ENCODE peak calls at places on chromosomes 6 and 20, in eight cellular contexts. M is activated effector memory CD4-positive, alpha-beta T cell treated with Interleukin-2 at 50 U/mL for 16 hours; S is neural crest cell; O is ELR; A is T47D; J is iris pigment epithelial cell; G is left lung; B is mucosa of gallbladder. U is an unnamed sample.

GRCh38 chr6:123965894-123966293 is 162.2 kb downstream of the NKAIN2 start:
- DNase-seq in M (no peak), S (peak), O (peak), A (peak), J (no peak), G (no peak), B (peak), U (no peak)

GRCh38 chr20:49747707-49748524 is 34.2 kb upstream of the B4GALT5 start:
- DNase-seq in M (no peak), S (no peak), O (no peak), A (no peak), J (peak), G (peak), B (peak), U (peak)

GRCh38 chr6:5132741-5133140 is 47.6 kb downstream of the PPP1R3G start:
- DNase-seq in M (no peak), S (no peak), O (no peak), A (no peak), J (peak), G (no peak), B (peak), U (no peak)

GRCh38 chr6:139982652-139983051 is 608.2 kb upstream of the CITED2 start:
- DNase-seq in M (no peak), S (no peak), O (peak), A (peak), J (peak), G (no peak), B (no peak), U (no peak)

GRCh38 chr20:64223526-64224067 is 32.0 kb upstream of the PCMTD2 start:
- DNase-seq in M (no peak), S (peak), O (peak), A (no peak), J (peak), G (no peak), B (no peak), U (no peak)

GRCh38 chr6:21829126-21829525 is 235.6 kb downstream of the SOX4 start:
- DNase-seq in M (no peak), S (no peak), O (no peak), A (no peak), J (no peak), G (no peak), B (no peak), U (no peak)

GRCh38 chr6:48140221-48140620 is 29.2 kb upstream of the PTCHD4 start:
- DNase-seq in M (no peak), S (no peak), O (peak), A (no peak), J (no peak), G (no peak), B (no peak), U (no peak)

GRCh38 chr20:48622421-48622820 is 205.4 kb downstream of the PREX1 start:
- DNase-seq in M (no peak), S (no peak), O (no peak), A (no peak), J (no peak), G (peak), B (no peak), U (no peak)

GRCh38 chr6:43953794-43954310 is 173.4 kb downstream of the MRPL14 start:
- DNase-seq in M (no peak), S (no peak), O (peak), A (no peak), J (peak), G (no peak), B (peak), U (no peak)

GRCh38 chr6:1603708-1604346 is 5.9 kb upstream of the FOXC1 start:
- DNase-seq in M (no peak), S (no peak), O (no peak), A (no peak), J (no peak), G (no peak), B (no peak), U (peak)

GRCh38 chr20:15705975-15706374 is 867.3 kb downstream of the KIF16B start:
- DNase-seq in M (no peak), S (no peak), O (no peak), A (no peak), J (no peak), G (no peak), B (no peak), U (no peak)

GRCh38 chr20:5835870-5836269 is 85.7 kb downstream of the SHLD1 start:
- DNase-seq in M (no peak), S (no peak), O (peak), A (no peak), J (peak), G (no peak), B (no peak), U (no peak)

GRCh38 chr6:166616261-166617226 is 10.5 kb downstream of the RPS6KA2 start:
- DNase-seq in M (no peak), S (no peak), O (no peak), A (no peak), J (no peak), G (no peak), B (no peak), U (no peak)

GRCh38 chr6:108565091-108565766 is 4.5 kb downstream of the FOXO3 start:
- DNase-seq in M (no peak), S (no peak), O (peak), A (no peak), J (peak), G (no peak), B (no peak), U (no peak)

U was measured in prostate gland.